ENCODE peak calls at places on chromosomes 3 and 15, in nine cellular contexts. Y, F, B, L, U, J, T, S and M are unnamed samples.

GRCh38 chr3:196868297-196868661 is 559 bp downstream of the SENP5 start:
- DNase-seq in Y (peak), F (no peak), B (peak), L (peak), U (peak), J (peak), T (no peak), S (peak), M (peak)

GRCh38 chr3:135081451-135082434 is 286.7 kb downstream of the EPHB1 start:
- DNase-seq in Y (no peak), F (no peak), B (no peak), L (no peak), U (no peak), J (no peak), T (no peak), S (no peak), M (no peak)

GRCh38 chr3:146156801-146157310 is 4.1 kb downstream of the PLOD2 start:
- DNase-seq in Y (no peak), F (no peak), B (no peak), L (no peak), U (no peak), J (peak), T (no peak), S (no peak), M (no peak)

GRCh38 chr15:99474041-99474906 is 91.5 kb upstream of the MEF2A start:
- DNase-seq in Y (no peak), F (no peak), B (no peak), L (peak), U (no peak), J (no peak), T (no peak), S (no peak), M (no peak)

GRCh38 chr3:57646723-57647122 is 46.2 kb downstream of the DENND6A start:
- DNase-seq in Y (peak), F (no peak), B (peak), L (no peak), U (peak), J (no peak), T (no peak), S (peak), M (peak)

GRCh38 chr15:31280037-31280830 is 46.4 kb upstream of the KLF13 start:
- DNase-seq in Y (no peak), F (no peak), B (no peak), L (peak), U (no peak), J (no peak), T (peak), S (no peak), M (no peak)

GRCh38 chr3:30934208-30934550 is 39.7 kb upstream of the GADL1 start:
- DNase-seq in Y (peak), F (no peak), B (peak), L (no peak), U (peak), J (peak), T (no peak), S (peak), M (peak)

GRCh38 chr3:5423523-5423922 is 236.0 kb downstream of the EDEM1 start:
- DNase-seq in Y (no peak), F (no peak), B (no peak), L (no peak), U (no peak), J (no peak), T (no peak), S (no peak), M (no peak)

GRCh38 chr3:13746385-13746784 is 133.5 kb downstream of the WNT7A start:
- DNase-seq in Y (no peak), F (no peak), B (no peak), L (no peak), U (no peak), J (no peak), T (no peak), S (no peak), M (no peak)

GRCh38 chr15:93895976-93896770 is 335.2 kb upstream of the MCTP2 start:
- DNase-seq in Y (no peak), F (no peak), B (no peak), L (no peak), U (no peak), J (no peak), T (no peak), S (no peak), M (no peak)

GRCh38 chr3:188202358-188203138 is 48.6 kb downstream of the LPP start:
- DNase-seq in Y (no peak), F (no peak), B (no peak), L (no peak), U (no peak), J (no peak), T (no peak), S (no peak), M (no peak)

GRCh38 chr3:55725681-55726500 is 238.8 kb upstream of the WNT5A start:
- DNase-seq in Y (no peak), F (no peak), B (no peak), L (no peak), U (peak), J (no peak), T (no peak), S (no peak), M (no peak)

GRCh38 chr15:70142322-70143191 is 44.8 kb upstream of the TLE3 start:
- DNase-seq in Y (peak), F (no peak), B (peak), L (no peak), U (no peak), J (no peak), T (no peak), S (no peak), M (peak)

GRCh38 chr3:174132421-174133042 is 726.6 kb upstream of the NAALADL2 start:
- DNase-seq in Y (peak), F (no peak), B (no peak), L (no peak), U (no peak), J (peak), T (no peak), S (no peak), M (no peak)

GRCh38 chr15:64982472-64982871 is 7.2 kb downstream of the SPG21 start:
- DNase-seq in Y (peak), F (no peak), B (no peak), L (no peak), U (peak), J (no peak), T (no peak), S (no peak), M (peak)

GRCh38 chr15:64985382-64986033 is 4.2 kb downstream of the SPG21 start:
- DNase-seq in Y (peak), F (no peak), B (no peak), L (no peak), U (peak), J (peak), T (no peak), S (no peak), M (peak)

GRCh38 chr15:64987136-64987535 is 2.6 kb downstream of the SPG21 start:
- DNase-seq in Y (peak), F (no peak), B (no peak), L (no peak), U (peak), J (no peak), T (no peak), S (no peak), M (peak)

GRCh38 chr15:64979252-64979710 is 10.4 kb downstream of the SPG21 start:
- DNase-seq in Y (no peak), F (no peak), B (no peak), L (no peak), U (no peak), J (no peak), T (no peak), S (no peak), M (no peak)

GRCh38 chr15:64981812-64982431 is 7.8 kb downstream of the SPG21 start:
- DNase-seq in Y (no peak), F (no peak), B (no peak), L (no peak), U (no peak), J (no peak), T (no peak), S (no peak), M (no peak)
- TF ChIP-seq CTCF in Y (no peak), F (no peak), B (no peak), L (no peak), U (no peak), J (no peak), T (no peak), S (no peak), M (no peak)

GRCh38 chr3:15887261-15887660 is 89.5 kb upstream of the ANKRD28 start:
- DNase-seq in Y (no peak), F (no peak), B (no peak), L (no peak), U (no peak), J (no peak), T (no peak), S (no peak), M (no peak)
- TF ChIP-seq CTCF in Y (no peak), F (no peak), B (no peak), L (no peak), U (no peak), J (no peak), T (no peak), S (no peak), M (no peak)

GRCh38 chr15:57972801-57973311 is 92.7 kb downstream of the ALDH1A2 start:
- DNase-seq in Y (no peak), F (no peak), B (no peak), L (no peak), U (no peak), J (no peak), T (no peak), S (no peak), M (no peak)

GRCh38 chr15:57973534-57973933 is 92.0 kb downstream of the ALDH1A2 start:
- DNase-seq in Y (no peak), F (no peak), B (no peak), L (no peak), U (no peak), J (no peak), T (no peak), S (no peak), M (no peak)

GRCh38 chr15:57969355-57969754 is 96.2 kb downstream of the ALDH1A2 start:
- DNase-seq in Y (peak), F (no peak), B (peak), L (no peak), U (no peak), J (peak), T (no peak), S (peak), M (peak)
- TF ChIP-seq CTCF in Y (peak), F (no peak), B (peak), L (no peak), U (peak), J (no peak), T (no peak), S (peak), M (peak)

DNA sequence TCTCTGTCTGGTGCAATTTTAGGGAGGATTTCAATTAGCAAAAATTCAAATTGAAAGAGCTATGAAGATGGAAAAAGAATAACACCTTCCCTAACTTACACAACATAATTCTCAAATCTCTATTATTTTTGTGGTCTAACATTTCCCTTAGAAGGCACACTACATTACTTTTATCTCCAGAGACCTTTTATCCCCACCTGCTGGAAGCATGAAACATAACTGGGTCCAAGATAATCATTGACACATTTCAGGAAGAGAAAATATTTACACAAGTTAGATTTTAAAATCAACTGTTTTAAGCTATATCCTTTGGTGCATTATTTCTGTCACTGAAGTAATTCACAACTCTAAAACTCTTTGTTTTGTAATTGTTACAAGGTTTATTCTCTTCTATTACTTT is 779.5 kb downstream of the ROBO1 start:
- DNase-seq in Y (peak), F (no peak), B (no peak), L (no peak), U (peak), J (no peak), T (no peak), S (peak), M (peak)
- TF ChIP-seq CTCF in Y (peak), F (no peak), B (peak), L (no peak), U (peak), J (no peak), T (no peak), S (peak), M (peak)

GRCh38 chr15:28105793-28106192 is 6.7 kb upstream of the OCA2 start:
- DNase-seq in Y (no peak), F (no peak), B (no peak), L (peak), U (no peak), J (no peak), T (peak), S (no peak), M (no peak)

GRCh38 chr15:28103402-28103801 is 4.3 kb upstream of the OCA2 start:
- DNase-seq in Y (no peak), F (no peak), B (no peak), L (peak), U (no peak), J (no peak), T (peak), S (no peak), M (no peak)

GRCh38 chr15:28105224-28105791 is 6.2 kb upstream of the OCA2 start:
- DNase-seq in Y (no peak), F (no peak), B (no peak), L (peak), U (no peak), J (no peak), T (peak), S (no peak), M (no peak)

GRCh38 chr15:28103831-28104230 is 4.7 kb upstream of the OCA2 start:
- DNase-seq in Y (no peak), F (no peak), B (no peak), L (peak), U (no peak), J (no peak), T (peak), S (no peak), M (no peak)

GRCh38 chr15:28104326-28104725 is 5.2 kb upstream of the OCA2 start:
- DNase-seq in Y (no peak), F (no peak), B (no peak), L (peak), U (no peak), J (no peak), T (peak), S (no peak), M (no peak)
- TF ChIP-seq CTCF in Y (no peak), F (no peak), B (no peak), L (no peak), U (no peak), J (no peak), T (no peak), S (no peak), M (no peak)

GRCh38 chr15:67834593-67835348 is 5.1 kb downstream of the RNU6-1 start:
- DNase-seq in Y (no peak), F (no peak), B (no peak), L (peak), U (no peak), J (no peak), T (peak), S (no peak), M (no peak)

GRCh38 chr15:67832965-67833503 is 6.8 kb downstream of the RNU6-1 start:
- DNase-seq in Y (no peak), F (no peak), B (no peak), L (no peak), U (no peak), J (no peak), T (no peak), S (no peak), M (no peak)

GRCh38 chr15:67834249-67834592 is 5.6 kb downstream of the RNU6-1 start:
- DNase-seq in Y (no peak), F (no peak), B (no peak), L (no peak), U (no peak), J (no peak), T (no peak), S (no peak), M (no peak)

GRCh38 chr15:67832031-67832551 is 6.8 kb downstream of the SKOR1 start:
- DNase-seq in Y (peak), F (no peak), B (no peak), L (no peak), U (peak), J (no peak), T (no peak), S (no peak), M (peak)

DNA sequence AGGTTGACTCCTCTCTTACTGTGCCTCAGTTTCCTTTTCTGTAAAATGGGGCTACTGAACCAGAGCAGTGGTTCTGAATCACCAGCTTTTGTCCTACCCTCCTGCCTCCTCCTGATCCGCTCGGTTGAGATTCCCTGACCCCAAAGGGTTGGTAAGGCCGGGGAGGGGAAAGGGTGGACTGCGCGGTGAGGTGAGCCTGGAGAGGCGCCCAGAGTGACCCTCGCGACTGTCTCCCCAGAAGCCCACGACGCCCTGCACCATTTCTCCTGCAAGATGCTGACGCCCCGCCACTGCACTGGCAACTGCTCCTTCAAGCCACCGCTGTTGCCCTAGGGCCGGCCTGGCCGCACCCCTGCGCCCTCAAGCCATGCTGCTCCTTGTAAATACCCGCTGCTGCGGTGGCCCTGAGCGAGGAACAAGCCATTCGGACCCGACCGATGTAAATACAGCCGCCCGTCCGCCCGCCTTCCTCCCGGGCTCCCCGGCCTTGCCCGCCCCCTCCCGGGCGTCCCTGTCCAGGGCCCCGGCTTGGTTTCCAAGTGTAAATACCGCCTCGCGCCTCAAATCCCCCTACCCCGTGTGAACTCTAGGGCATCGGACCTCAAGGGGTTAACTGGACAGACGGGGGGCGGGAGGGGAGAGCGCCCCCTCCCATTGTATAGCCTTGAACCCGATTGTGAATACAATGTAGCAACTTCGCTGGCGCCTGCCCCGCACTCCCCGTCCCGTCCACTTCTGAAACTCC is 6.2 kb downstream of the RNU6-1 start:
- DNase-seq in Y (peak), F (no peak), B (no peak), L (peak), U (no peak), J (peak), T (peak), S (peak), M (no peak)
- TF ChIP-seq CTCF in Y (peak), F (peak), B (peak), L (peak), U (peak), J (peak), T (no peak), S (peak), M (peak)

DNA sequence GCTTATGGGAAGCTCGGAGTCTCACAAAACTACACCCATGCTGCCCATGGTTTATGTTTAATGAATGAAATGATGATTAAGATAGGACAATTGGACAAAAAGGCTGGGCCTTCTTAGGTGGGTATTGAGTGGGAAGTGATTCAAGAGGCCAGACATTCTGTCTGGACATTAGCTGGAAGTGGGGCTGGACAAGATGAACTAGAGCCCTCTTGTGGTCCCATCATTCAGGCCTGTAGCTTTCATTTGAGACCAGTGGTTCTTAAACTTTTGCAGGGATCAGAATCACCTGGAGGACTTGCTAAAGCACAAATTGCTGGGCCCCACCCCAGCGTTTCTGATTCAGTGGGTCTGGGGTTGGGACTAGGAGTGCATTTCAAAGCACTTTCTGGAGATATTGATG is 290.4 kb upstream of the CTDSPL start:
- DNase-seq in Y (no peak), F (no peak), B (no peak), L (no peak), U (no peak), J (no peak), T (no peak), S (no peak), M (peak)
- TF ChIP-seq CTCF in Y (peak), F (no peak), B (peak), L (no peak), U (peak), J (no peak), T (no peak), S (no peak), M (peak)

GRCh38 chr3:76756578-76756977 is 283.3 kb upstream of the ROBO2 start:
- DNase-seq in Y (no peak), F (no peak), B (no peak), L (no peak), U (no peak), J (peak), T (no peak), S (no peak), M (no peak)

GRCh38 chr3:76753599-76753998 is 286.3 kb upstream of the ROBO2 start:
- DNase-seq in Y (no peak), F (no peak), B (no peak), L (no peak), U (no peak), J (no peak), T (no peak), S (no peak), M (no peak)
- TF ChIP-seq CTCF in Y (peak), F (no peak), B (peak), L (no peak), U (no peak), J (no peak), T (no peak), S (no peak), M (no peak)

GRCh38 chr15:86915811-86916331 is 836.2 kb downstream of the AGBL1 start:
- DNase-seq in Y (peak), F (no peak), B (peak), L (no peak), U (peak), J (peak), T (no peak), S (peak), M (peak)
- TF ChIP-seq CTCF in Y (peak), F (no peak), B (peak), L (peak), U (peak), J (no peak), T (no peak), S (peak), M (peak)